ENCODE peak calls at places on chromosomes 16 and 17, in four cellular contexts. T, U, I and V are unnamed samples.

GRCh38 chr16:27174007-27174406 is 29.3 kb upstream of the KDM8 start:
- DNase-seq in T (no peak), U (no peak), I (peak; percentile 52), V (no peak)

GRCh38 chr16:11327277-11328171 is 17.7 kb upstream of the RMI2 start:
- DNase-seq in T (no peak), U (no peak), I (no peak), V (no peak)

GRCh38 chr17:78745407-78746088 is 36.5 kb downstream of the CYTH1 start:
- DNase-seq in T (no peak), U (peak; percentile 56), I (no peak), V (peak; percentile 67)

GRCh38 chr17:59626756-59627155 is 7.1 kb downstream of the CLTC start:
- DNase-seq in T (no peak), U (no peak), I (no peak), V (no peak)

GRCh38 chr16:14520753-14521152 is 109.3 kb downstream of the PARN start:
- DNase-seq in T (no peak), U (no peak), I (no peak), V (no peak)

GRCh38 chr16:16009396-16009795 is 60.0 kb downstream of the ABCC1 start:
- DNase-seq in T (no peak), U (no peak), I (no peak), V (peak; percentile 45)

GRCh38 chr16:89383095-89384003 is 107.0 kb downstream of the ANKRD11 start:
- DNase-seq in T (no peak), U (peak; percentile 48), I (peak; percentile 89), V (no peak)

GRCh38 chr17:65177901-65178300 is 40.7 kb downstream of the RGS9 start:
- DNase-seq in T (no peak), U (no peak), I (no peak), V (peak; percentile 79)

GRCh38 chr17:33977729-33978514 is 277.2 kb upstream of the CCL2 start:
- DNase-seq in T (no peak), U (no peak), I (no peak), V (no peak)

GRCh38 chr17:41785876-41786226 is 660 bp downstream of the JUP start:
- DNase-seq in T (no peak), U (peak; percentile 57), I (no peak), V (peak; percentile 34)

GRCh38 chr17:17254026-17254425 is 17.1 kb upstream of the FLCN start:
- DNase-seq in T (no peak), U (no peak), I (no peak), V (peak; percentile 67)

DNA sequence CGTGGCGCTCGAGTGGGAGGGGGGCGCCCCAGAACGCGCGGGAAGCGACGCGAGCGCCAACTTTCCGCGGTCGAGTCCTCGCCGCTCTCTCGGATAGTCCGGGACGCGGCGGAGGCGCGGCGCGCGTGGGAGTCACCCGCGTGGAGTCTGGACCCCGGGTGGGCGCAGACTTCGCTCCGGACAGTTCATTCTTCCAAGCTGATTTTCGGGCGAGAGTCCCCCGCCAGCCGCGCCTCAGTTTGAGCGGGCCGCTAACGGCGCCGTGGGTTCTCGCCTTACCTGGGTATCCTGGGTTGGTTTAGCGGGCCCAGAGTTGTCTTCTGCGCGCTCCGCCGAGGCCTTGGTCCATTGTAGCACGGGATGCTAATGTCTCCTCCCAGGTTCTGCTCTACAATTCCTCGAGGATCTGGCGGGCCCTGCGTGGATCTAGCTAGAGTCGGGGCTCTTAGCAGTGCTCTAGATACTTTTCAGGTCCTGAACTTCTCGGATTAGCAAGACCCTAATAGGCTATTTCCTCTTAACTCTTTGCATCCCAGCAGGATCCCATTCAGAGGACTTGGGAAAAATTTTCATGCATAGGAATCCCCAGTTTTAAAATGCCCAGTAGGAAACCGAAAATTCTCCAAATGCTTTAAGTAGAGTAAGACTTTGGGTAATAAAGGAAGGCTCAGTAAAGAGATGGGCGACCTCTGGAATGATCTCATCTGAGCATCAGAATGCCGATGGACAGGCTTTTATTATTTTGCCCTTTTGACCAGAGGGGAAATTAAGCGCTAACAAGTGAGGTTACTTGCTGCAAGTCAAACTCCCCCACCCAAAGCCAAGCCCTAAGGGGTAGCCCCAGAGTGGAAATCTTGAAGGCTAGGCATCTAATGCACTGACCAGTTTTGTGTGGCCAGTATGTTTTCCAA is 527 bp upstream of the GJC1 start:
- DNase-seq in T (no peak), U (peak; percentile 60), I (no peak), V (peak; percentile 64)
- TF ChIP-seq EZH2phosphoT487 in T (no peak), U (no peak), I (no peak), V (no peak)

GRCh38 chr16:17289671-17290070 is 181.1 kb downstream of the XYLT1 start:
- DNase-seq in T (no peak), U (no peak), I (no peak), V (peak; percentile 35)

GRCh38 chr16:17283022-17283421 is 187.7 kb downstream of the XYLT1 start:
- DNase-seq in T (no peak), U (no peak), I (peak; percentile 43), V (no peak)

GRCh38 chr16:17289050-17289449 is 181.7 kb downstream of the XYLT1 start:
- DNase-seq in T (no peak), U (no peak), I (no peak), V (no peak)

GRCh38 chr16:17287401-17287800 is 183.4 kb downstream of the XYLT1 start:
- DNase-seq in T (no peak), U (peak; percentile 67), I (no peak), V (no peak)

GRCh38 chr16:17286443-17286842 is 184.3 kb downstream of the XYLT1 start:
- DNase-seq in T (no peak), U (no peak), I (no peak), V (no peak)
- H3K79me2 ChIP-seq in T (no peaks in the 10 kb centered on the region), U (no peaks in the 10 kb centered on the region), I (peaks cover 100% of the 10 kb centered on the region), V (peaks cover 100% of the 10 kb centered on the region)

GRCh38 chr17:56929362-56929969 is 15.6 kb upstream of the TRIM25 start:
- DNase-seq in T (peak; percentile 39), U (peak; percentile 49), I (no peak), V (no peak)

GRCh38 chr17:56926270-56926669 is 12.4 kb upstream of the TRIM25 start:
- DNase-seq in T (no peak), U (no peak), I (no peak), V (no peak)

GRCh38 chr17:56930739-56931337 is 17.0 kb upstream of the TRIM25 start:
- DNase-seq in T (no peak), U (no peak), I (no peak), V (no peak)

GRCh38 chr17:56926704-56927103 is 12.9 kb upstream of the TRIM25 start:
- DNase-seq in T (no peak), U (no peak), I (no peak), V (no peak)

GRCh38 chr17:56928586-56928985 is 14.7 kb upstream of the TRIM25 start:
- DNase-seq in T (no peak), U (no peak), I (no peak), V (no peak)
- H3K9me3 ChIP-seq in T (peaks cover 26% of the 10 kb centered on the region), U (peaks cover 28% of the 10 kb centered on the region), I (peaks cover 36% of the 10 kb centered on the region), V (no peaks in the 10 kb centered on the region)

GRCh38 chr17:76496464-76496863 is 4.8 kb downstream of the RHBDF2 start:
- DNase-seq in T (no peak), U (no peak), I (no peak), V (no peak)

GRCh38 chr17:76500074-76500744 is 1.0 kb downstream of the RHBDF2 start:
- DNase-seq in T (no peak), U (peak; percentile 56), I (no peak), V (no peak)

GRCh38 chr17:76498886-76499667 is 2.1 kb downstream of the RHBDF2 start:
- DNase-seq in T (no peak), U (no peak), I (no peak), V (no peak)

GRCh38 chr17:76497699-76497978 is 3.6 kb downstream of the RHBDF2 start:
- DNase-seq in T (no peak), U (no peak), I (no peak), V (no peak)

DNA sequence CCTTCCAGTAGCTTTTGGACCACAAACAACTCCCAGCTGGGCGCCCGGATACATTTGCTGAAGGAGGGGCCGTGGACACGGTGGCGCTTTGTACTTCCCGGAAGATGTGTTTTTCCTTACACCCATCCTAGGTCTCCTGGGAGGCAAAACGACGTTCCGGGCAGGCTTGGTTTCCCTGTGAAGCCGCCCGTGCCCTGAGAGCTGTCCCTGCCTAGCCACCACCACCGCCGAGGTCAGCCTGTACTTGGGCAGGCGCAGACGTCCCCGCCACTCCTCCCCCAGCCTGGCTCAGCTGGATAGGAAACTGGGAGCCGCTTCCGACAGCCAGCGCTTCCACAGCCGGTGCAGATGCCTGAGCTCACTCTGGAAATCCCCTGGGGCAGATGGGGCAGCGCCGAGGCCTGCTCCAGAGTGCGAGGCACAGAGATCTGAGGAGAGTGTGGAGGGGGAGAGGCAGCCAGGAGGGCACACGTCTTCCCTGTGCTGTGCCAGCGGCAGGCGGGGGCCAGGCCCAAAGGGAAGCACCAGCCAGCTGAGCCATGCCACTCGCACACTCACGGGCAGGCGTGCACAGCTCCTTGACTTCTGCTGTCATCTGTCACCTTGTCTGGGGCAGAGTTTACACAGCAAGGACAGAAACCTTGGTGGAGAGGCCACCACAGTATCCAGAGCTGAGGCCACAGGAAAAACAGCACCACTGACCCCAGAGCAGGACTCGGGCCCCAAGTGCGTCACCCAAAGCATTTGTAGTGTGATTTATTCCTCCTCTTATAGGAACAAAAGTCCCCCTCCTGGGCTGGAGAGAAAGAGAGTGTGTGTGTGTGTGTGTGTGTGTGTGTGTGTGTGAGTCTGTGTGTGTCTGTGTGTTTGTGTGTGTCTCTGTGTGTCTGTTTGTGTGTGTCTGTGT is 3.0 kb downstream of the RHBDF2 start:
- DNase-seq in T (no peak), U (peak; percentile 68), I (peak; percentile 96), V (peak; percentile 91)
- TF ChIP-seq EZH2phosphoT487 in T (no peak), U (no peak), I (no peak), V (no peak)

GRCh38 chr17:35809855-35810461 is 674 bp downstream of the TAF15 start:
- DNase-seq in T (no peak), U (no peak), I (no peak), V (peak; percentile 75)
- H3K79me2 ChIP-seq in T (peaks cover 56% of the 10 kb centered on the region), U (peaks cover 57% of the 10 kb centered on the region), I (peaks cover 57% of the 10 kb centered on the region), V (peaks cover 56% of the 10 kb centered on the region)

DNA sequence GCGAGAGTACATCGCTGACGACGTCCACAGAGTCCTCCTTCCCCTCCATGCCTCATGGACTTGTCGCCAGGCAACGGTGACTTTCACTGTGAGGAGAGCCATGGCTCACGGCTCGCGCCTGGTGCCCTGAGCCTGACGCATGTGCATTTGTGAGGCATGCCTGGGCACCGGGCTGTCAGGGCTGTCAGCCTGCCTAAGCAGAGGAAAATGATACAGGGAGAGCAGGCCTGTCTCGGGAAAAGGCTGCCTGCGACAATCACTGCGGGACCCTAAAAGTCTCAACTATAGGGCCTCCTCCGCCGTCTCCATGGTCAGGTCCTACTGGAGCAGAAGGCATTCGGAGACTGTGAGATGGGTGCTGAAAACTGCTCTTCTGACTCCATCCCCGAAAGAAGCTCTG is 135.5 kb upstream of the WSB1 start:
- DNase-seq in T (no peak), U (no peak), I (no peak), V (no peak)
- H3K9me3 ChIP-seq in T (no peaks in the 10 kb centered on the region), U (peaks cover 22% of the 10 kb centered on the region), I (no peaks in the 10 kb centered on the region), V (no peaks in the 10 kb centered on the region)

GRCh38 chr17:72852267-72852945 is 240.1 kb downstream of the SLC39A11 start:
- DNase-seq in T (no peak), U (no peak), I (no peak), V (no peak)
- TF ChIP-seq EZH2phosphoT487 in T (no peak), U (no peak), I (no peak), V (no peak)